ENCODE peak calls at places on chromosomes 13 and 19, in five cellular contexts. Y is tibial nerve, R is fibroblast of lung, V is left lung, F is nephron progenitor cell. P is an unnamed sample.

GRCh38 chr19:44552324-44552723 is 22.8 kb upstream of the CEACAM20 start:
- DNase-seq in Y (no peak), R (peak), F (peak), V (no peak), P (peak)

GRCh38 chr13:113941571-113942191 is 32.2 kb downstream of the C13orf46 start:
- DNase-seq in F (no peak), R (peak), Y (no peak), V (no peak), P (peak)

GRCh38 chr13:28679628-28680027 is 20.7 kb downstream of the POMP start:
- DNase-seq in F (no peak), R (peak), V (no peak), Y (no peak), P (peak)

GRCh38 chr13:44237276-44237767 is 136.3 kb upstream of the SERP2 start:
- DNase-seq in V (peak), Y (peak), F (no peak), R (peak), P (peak)

GRCh38 chr13:32938907-32939306 is 77.3 kb upstream of the KL start:
- DNase-seq in R (peak), F (no peak), V (no peak), Y (no peak), P (peak)

GRCh38 chr19:7778081-7778480 is 15.0 kb downstream of the CLEC4M start:
- DNase-seq in R (no peak), F (no peak), V (no peak), Y (no peak), P (no peak)

GRCh38 chr19:30385666-30386065 is 13.5 kb downstream of the ZNF536 start:
- DNase-seq in R (no peak), F (no peak), Y (no peak), V (no peak), P (no peak)

GRCh38 chr19:1567116-1567847 is 843 bp downstream of the MEX3D start:
- DNase-seq in R (no peak), V (no peak), F (peak), Y (no peak), P (no peak)

GRCh38 chr13:77389617-77389984 is 62.7 kb upstream of the MYCBP2 start:
- DNase-seq in Y (no peak), V (no peak), R (no peak), F (no peak), P (no peak)

GRCh38 chr19:42191855-42192254 is 25.6 kb downstream of the DEDD2 start:
- DNase-seq in R (peak), V (no peak), F (no peak), Y (no peak), P (peak)

GRCh38 chr13:78147905-78148304 is 229.3 kb upstream of the EDNRB start:
- DNase-seq in V (no peak), Y (no peak), F (no peak), R (peak), P (peak)

GRCh38 chr13:51235756-51236564 is 13.8 kb downstream of the FAM124A start:
- DNase-seq in V (no peak), R (no peak), F (no peak), Y (no peak), P (no peak)

GRCh38 chr19:30718014-30718413 is 345.8 kb downstream of the ZNF536 start:
- DNase-seq in Y (no peak), F (no peak), V (no peak), R (no peak), P (no peak)

GRCh38 chr19:47274891-47275865 is 493 bp downstream of the INAFM1 start:
- DNase-seq in F (peak), R (no peak), Y (no peak), V (peak), P (peak)

GRCh38 chr19:13036366-13036976 is 41.2 kb downstream of the NFIX start:
- DNase-seq in Y (no peak), R (no peak), F (no peak), V (peak), P (peak)

DNA sequence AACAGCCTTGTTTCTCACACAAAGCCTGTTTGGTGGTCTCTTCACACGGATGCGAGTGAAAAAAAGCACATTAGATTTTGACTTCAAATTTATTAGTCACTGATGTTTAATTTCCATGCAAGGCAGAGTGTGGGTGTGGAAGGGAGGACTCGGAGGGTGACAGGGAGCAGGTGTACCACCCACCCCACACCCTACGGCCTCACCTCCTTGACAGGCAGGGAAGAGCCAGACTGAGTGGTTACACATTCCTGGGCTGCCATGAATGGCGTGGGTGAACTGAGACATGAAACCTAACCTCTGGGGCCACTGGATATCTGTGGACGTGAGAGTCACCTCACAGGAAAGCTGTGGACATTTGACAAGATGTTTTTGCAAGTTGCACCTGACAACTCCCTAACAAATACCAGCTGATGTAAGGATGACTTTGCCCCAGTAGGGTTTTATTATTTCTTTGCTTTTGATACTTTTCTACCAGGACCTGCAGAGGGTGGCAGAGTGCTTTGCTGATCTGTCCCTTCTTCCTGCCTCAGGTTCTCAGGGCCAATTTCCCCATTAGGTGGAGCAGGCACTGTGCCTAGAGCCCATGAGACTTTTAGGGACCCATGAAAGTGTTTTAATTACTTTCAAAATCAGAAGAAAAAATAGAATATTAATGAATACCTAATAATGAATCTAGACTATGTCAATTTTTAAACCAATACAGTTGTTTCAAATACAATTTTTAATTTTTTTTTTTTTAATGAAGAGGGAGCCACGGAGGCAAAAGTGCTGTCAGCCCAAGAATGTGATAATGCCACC is 58.2 kb upstream of the CYSLTR2 start:
- DNase-seq in F (no peak), R (peak), Y (no peak), V (peak), P (peak)
- TF ChIP-seq CTCF in F (peak), R (peak), Y (peak), V (peak), P (peak)

DNA sequence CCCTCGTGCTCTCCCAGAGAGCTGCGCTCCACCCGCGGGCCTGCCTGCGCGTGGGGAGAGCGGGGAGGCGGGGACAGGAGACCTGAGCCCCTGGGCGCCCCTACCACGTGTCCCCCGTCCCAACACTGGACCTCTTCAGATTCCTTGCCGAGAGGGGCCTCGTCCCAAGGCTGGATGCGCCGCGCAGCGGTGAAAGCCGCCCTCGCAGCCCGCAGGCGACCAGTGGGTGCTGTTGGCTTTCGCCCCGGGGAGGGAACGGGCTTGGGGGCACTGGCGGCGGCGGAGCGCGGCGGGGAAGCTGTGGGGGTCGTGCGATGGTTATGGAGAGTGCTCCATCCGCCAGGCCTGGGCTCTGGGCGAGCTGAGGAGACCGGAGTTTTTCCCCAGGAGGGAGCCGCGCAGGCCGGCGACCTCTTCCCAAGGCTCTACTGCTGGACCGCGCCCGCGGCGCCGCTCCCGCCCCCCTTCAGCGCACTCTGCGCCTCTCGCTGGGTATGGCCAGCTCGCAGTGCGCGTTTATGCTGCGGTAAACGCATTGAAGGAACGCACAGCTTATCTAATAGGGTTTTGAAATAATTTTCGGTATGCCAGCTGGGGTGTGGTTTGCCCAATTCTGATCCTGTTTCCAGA is 17.2 kb upstream of the RNF17 start:
- DNase-seq in F (peak), R (no peak), V (no peak), Y (no peak), P (no peak)
- TF ChIP-seq CTCF in F (peak), R (no peak), V (no peak), Y (no peak), P (no peak)

DNA sequence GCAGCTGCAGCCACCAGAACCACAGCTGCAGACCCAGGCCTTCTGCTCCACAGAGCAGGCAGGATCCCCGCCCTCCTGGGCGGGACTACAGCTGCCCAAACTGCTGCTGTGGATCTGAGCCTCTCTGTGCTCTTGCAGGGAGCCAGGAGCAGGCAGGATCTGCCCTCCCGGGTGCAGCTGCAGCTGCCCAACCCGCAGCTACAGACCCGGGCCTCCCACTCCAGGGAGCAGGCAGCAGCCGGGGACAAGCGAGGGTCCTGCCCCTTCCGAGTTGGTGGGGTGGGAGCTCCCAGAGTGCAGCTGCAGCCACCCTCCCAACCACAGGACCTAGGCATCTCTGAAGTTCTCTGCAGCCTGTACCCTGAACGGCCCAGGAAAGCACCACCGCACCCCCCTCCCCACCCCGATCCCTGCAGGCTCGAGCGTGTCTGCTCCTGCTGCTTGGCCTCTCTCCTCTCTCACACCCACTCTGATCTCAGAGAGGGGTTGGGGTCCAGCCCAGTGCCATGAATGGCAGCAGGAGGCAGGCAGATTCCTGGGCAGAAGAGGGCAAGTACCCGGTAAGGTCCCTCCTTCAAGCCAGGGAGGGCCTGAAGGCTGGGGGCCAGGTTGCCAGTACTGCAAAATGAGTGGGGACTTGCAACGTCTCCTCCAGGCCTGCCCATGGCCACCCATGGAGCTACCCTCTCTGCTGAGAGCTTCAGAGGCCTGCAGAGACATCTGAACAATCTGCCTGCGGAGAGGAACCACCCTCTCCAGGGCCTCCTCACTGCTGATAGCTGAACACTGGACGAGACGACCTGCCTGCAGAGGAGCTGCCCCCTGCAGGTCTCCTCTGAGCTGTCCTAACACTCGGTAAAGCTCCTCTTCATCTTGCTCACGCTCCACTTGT is 16.4 kb upstream of the EMP3 start:
- DNase-seq in Y (no peak), F (no peak), R (no peak), V (no peak), P (no peak)
- TF ChIP-seq CTCF in Y (no peak), F (no peak), R (no peak), V (no peak), P (peak)

GRCh38 chr13:40666058-40666904 is at the start of gene FOXO1:
- DNase-seq in R (peak), Y (peak), V (peak), F (peak), P (peak)
- TF ChIP-seq CTCF in R (no peak), Y (peak), V (no peak), F (no peak), P (no peak)

P was measured in AG10803.